ENCODE peak calls at places on chromosomes 6 and 20, in nine cellular contexts. H is iPS-NIHi11; W is CD4-positive, alpha-beta memory T cell; E is dermis microvascular lymphatic vessel endothelial cell; Y is HFF-Myc; P is naive thymus-derived CD4-positive, alpha-beta T cell; G is epithelial cell of prostate; O is AG04450; V is EH. M is an unnamed sample.

GRCh38 chr20:40724566-40724965 is 35.5 kb upstream of the MAFB start:
- DNase-seq in H (no peak), W (no peak), E (no peak), Y (no peak), P (no peak), G (no peak), O (no peak), V (no peak), M (no peak)

GRCh38 chr6:27726620-27727023 is 185.6 kb downstream of the OR2B2 start:
- DNase-seq in H (peak; percentile 9), W (no peak), E (no peak), Y (peak; percentile 31), P (no peak), G (peak; percentile 8), O (no peak), V (no peak), M (no peak)

GRCh38 chr6:114125597-114125996 is 154.6 kb upstream of the HDAC2 start:
- DNase-seq in H (no peak), W (no peak), E (no peak), Y (no peak), P (no peak), G (no peak), O (no peak), V (no peak), M (no peak)

GRCh38 chr6:82076855-82077254 is 170.7 kb downstream of the IBTK start:
- DNase-seq in H (no peak), W (no peak), E (no peak), Y (no peak), P (no peak), G (no peak), O (no peak), V (peak; percentile 45), M (peak; percentile 53)

GRCh38 chr6:168139121-168139520 is 60.1 kb upstream of the FRMD1 start:
- DNase-seq in H (peak; percentile 1), W (no peak), E (no peak), Y (no peak), P (no peak), G (no peak), O (no peak), V (no peak), M (no peak)

GRCh38 chr6:155782320-155782730 is 326.7 kb upstream of the NOX3 start:
- DNase-seq in H (peak; percentile 22), W (no peak), E (no peak), Y (peak; percentile 76), P (no peak), G (peak; percentile 84), O (peak; percentile 87), V (peak; percentile 96), M (peak; percentile 17)

GRCh38 chr6:113903666-113904330 is 46.7 kb downstream of the MARCKS start:
- DNase-seq in H (no peak), W (no peak), E (peak; percentile 65), Y (no peak), P (no peak), G (no peak), O (no peak), V (peak; percentile 91), M (peak; percentile 93)

GRCh38 chr6:48990746-48991145 is 472.3 kb downstream of the MMUT start:
- DNase-seq in H (no peak), W (no peak), E (no peak), Y (no peak), P (no peak), G (no peak), O (no peak), V (no peak), M (no peak)

GRCh38 chr6:90079555-90080490 is 185.6 kb downstream of the GJA10 start:
- DNase-seq in H (no peak), W (peak; percentile 19), E (no peak), Y (no peak), P (peak; percentile 19), G (no peak), O (no peak), V (no peak), M (no peak)

GRCh38 chr6:85372915-85373270 is 77.0 kb upstream of the NT5E start:
- DNase-seq in H (no peak), W (no peak), E (no peak), Y (no peak), P (no peak), G (no peak), O (no peak), V (no peak), M (no peak)

GRCh38 chr6:169974663-169975062 is 223.2 kb downstream of the ERMARD start:
- DNase-seq in H (no peak), W (no peak), E (no peak), Y (no peak), P (no peak), G (no peak), O (no peak), V (no peak), M (no peak)

GRCh38 chr6:156767603-156768467 is 9.3 kb upstream of the ARID1B start:
- DNase-seq in H (no peak), W (no peak), E (no peak), Y (no peak), P (no peak), G (no peak), O (no peak), V (peak; percentile 58), M (no peak)

GRCh38 chr6:90328004-90328403 is 31.4 kb upstream of the BACH2 start:
- DNase-seq in H (no peak), W (no peak), E (no peak), Y (no peak), P (no peak), G (peak; percentile 24), O (no peak), V (peak; percentile 6), M (peak; percentile 21)

GRCh38 chr6:3899970-3900439 is 50.8 kb downstream of the FAM50B start:
- DNase-seq in H (no peak), W (no peak), E (no peak), Y (no peak), P (no peak), G (peak; percentile 66), O (no peak), V (no peak), M (no peak)

GRCh38 chr6:94196891-94197290 is 777.5 kb upstream of the EPHA7 start:
- DNase-seq in H (no peak), W (no peak), E (no peak), Y (no peak), P (no peak), G (no peak), O (no peak), V (no peak), M (no peak)

GRCh38 chr6:122048570-122048969 is 350.9 kb upstream of the HSF2 start:
- DNase-seq in H (no peak), W (no peak), E (no peak), Y (no peak), P (no peak), G (no peak), O (no peak), V (peak; percentile 22), M (no peak)

GRCh38 chr20:33689493-33689892 is 3.3 kb upstream of the E2F1 start:
- DNase-seq in H (no peak), W (no peak), E (no peak), Y (no peak), P (no peak), G (no peak), O (no peak), V (no peak), M (no peak)

GRCh38 chr6:38337819-38338465 is 301.8 kb downstream of the BTBD9 start:
- DNase-seq in H (no peak), W (no peak), E (no peak), Y (no peak), P (no peak), G (no peak), O (peak; percentile 42), V (peak; percentile 85), M (peak; percentile 66)

M was measured in lung microvascular endothelial cell.